ENCODE peak calls at places on chromosomes 4 and X, in seven cellular contexts. P is AG20443; X is adipocyte; K is T-helper 17 cell; C is A172; S is AG04450; E is activated naive CD8-positive, alpha-beta T cell treated with anti-CD3 and anti-CD28 coated beads, Interleukin-2, amount 50 U/mL, for 16 hours. I is an unnamed sample.

GRCh38 chrX:71640002-71640401 is 21.7 kb upstream of the CXCR3 start:
- DNase-seq in P (no peak), X (no peak), K (no peak), C (no peak), S (no peak), E (no peak), I (no peak)

GRCh38 chr4:113131146-113131545 is 81.7 kb downstream of the ANK2 start:
- DNase-seq in P (no peak), X (no peak), K (no peak), C (no peak), S (no peak), E (no peak), I (no peak)

GRCh38 chr4:168102403-168102802 is 10.1 kb downstream of the ANXA10 start:
- DNase-seq in P (no peak), X (no peak), K (no peak), C (no peak), S (no peak), E (no peak), I (no peak)

GRCh38 chrX:147741776-147742175 is 169.9 kb upstream of the FMR1 start:
- DNase-seq in P (no peak), X (no peak), K (no peak), C (no peak), S (no peak), E (no peak), I (no peak)

GRCh38 chrX:13140007-13140406 is 95.6 kb upstream of the FAM9C start:
- DNase-seq in P (no peak), X (no peak), K (no peak), C (no peak), S (no peak), E (no peak), I (no peak)

GRCh38 chr4:84855774-84856173 is 110.7 kb downstream of the WDFY3 start:
- DNase-seq in P (peak; percentile 13), X (no peak), K (no peak), C (no peak), S (no peak), E (no peak), I (no peak)

GRCh38 chr4:10442976-10443375 is 14.2 kb downstream of the ZNF518B start:
- DNase-seq in P (no peak), X (no peak), K (no peak), C (no peak), S (no peak), E (no peak), I (no peak)

GRCh38 chr4:169927280-169927679 is 98.9 kb downstream of the MFAP3L start:
- DNase-seq in P (no peak), X (no peak), K (no peak), C (no peak), S (no peak), E (no peak), I (no peak)

GRCh38 chr4:128177376-128177959 is 110.1 kb downstream of the PGRMC2 start:
- DNase-seq in P (no peak), X (peak; percentile 16), K (no peak), C (peak; percentile 35), S (no peak), E (no peak), I (no peak)

GRCh38 chr4:143307536-143307935 is 29.1 kb upstream of the GAB1 start:
- DNase-seq in P (no peak), X (no peak), K (no peak), C (no peak), S (no peak), E (no peak), I (no peak)

GRCh38 chrX:38192007-38192625 is 28.6 kb downstream of the SRPX start:
- DNase-seq in P (peak; percentile 21), X (peak; percentile 44), K (no peak), C (peak; percentile 22), S (no peak), E (no peak), I (no peak)

GRCh38 chr4:118834070-118834469 is 1.9 kb downstream of the SEC24D start:
- DNase-seq in P (no peak), X (peak; percentile 36), K (no peak), C (no peak), S (no peak), E (no peak), I (no peak)

GRCh38 chr4:121209171-121209570 is 45.0 kb upstream of the TNIP3 start:
- DNase-seq in P (no peak), X (no peak), K (no peak), C (no peak), S (no peak), E (no peak), I (no peak)

GRCh38 chrX:102840871-102841705 is 96.0 kb upstream of the RAB40AL start:
- DNase-seq in P (no peak), X (no peak), K (no peak), C (peak; percentile 1), S (no peak), E (no peak), I (no peak)

GRCh38 chrX:20029728-20030127 is 38.9 kb upstream of the BCLAF3 start:
- DNase-seq in P (no peak), X (no peak), K (no peak), C (no peak), S (no peak), E (no peak), I (no peak)

GRCh38 chr4:144557404-144557803 is 88.6 kb upstream of the HHIP start:
- DNase-seq in P (no peak), X (peak; percentile 50), K (no peak), C (no peak), S (no peak), E (no peak), I (no peak)

GRCh38 chrX:150482537-150483217 is 85.7 kb upstream of the MTM1 start:
- DNase-seq in P (peak; percentile 29), X (peak; percentile 44), K (no peak), C (peak; percentile 85), S (peak; percentile 11), E (peak; percentile 3), I (no peak)

GRCh38 chrX:103215037-103215767 is at the start of gene BEX4:
- DNase-seq in P (peak; percentile 81), X (peak; percentile 83), K (peak; percentile 69), C (no peak), S (no peak), E (peak; percentile 61), I (peak; percentile 71)

GRCh38 chr4:84901173-84901572 is 65.3 kb downstream of the WDFY3 start:
- DNase-seq in P (no peak), X (no peak), K (no peak), C (no peak), S (no peak), E (no peak), I (no peak)

GRCh38 chr4:128528793-128529553 is 241.4 kb upstream of the PGRMC2 start:
- DNase-seq in P (peak; percentile 89), X (peak; percentile 91), K (no peak), C (peak; percentile 98), S (peak; percentile 91), E (no peak), I (no peak)

GRCh38 chrX:2664497-2664896 is 26.6 kb upstream of the CD99 start:
- DNase-seq in P (peak; percentile 75), X (peak; percentile 25), K (no peak), C (no peak), S (peak; percentile 68), E (no peak), I (no peak)

GRCh38 chr4:15778742-15779231 is 659 bp downstream of the CD38 start:
- DNase-seq in P (peak; percentile 41), X (peak; percentile 25), K (peak; percentile 16), C (peak; percentile 5), S (no peak), E (no peak), I (peak; percentile 35)

GRCh38 chr4:121358473-121358872 is 22.3 kb downstream of the QRFPR start:
- DNase-seq in P (peak; percentile 14), X (peak; percentile 72), K (no peak), C (peak; percentile 68), S (no peak), E (no peak), I (no peak)

GRCh38 chr4:184273166-184274147 is 55.8 kb upstream of the ENPP6 start:
- DNase-seq in P (no peak), X (no peak), K (no peak), C (no peak), S (no peak), E (no peak), I (no peak)

GRCh38 chr4:169565606-169566351 is 46.6 kb downstream of the NEK1 start:
- DNase-seq in P (no peak), X (no peak), K (no peak), C (no peak), S (no peak), E (no peak), I (no peak)

GRCh38 chr4:150217192-150217591 is 138.9 kb downstream of the DCLK2 start:
- DNase-seq in P (peak; percentile 68), X (peak; percentile 71), K (no peak), C (peak; percentile 78), S (no peak), E (no peak), I (no peak)

GRCh38 chr4:142886566-142886965 is 40.5 kb upstream of the INPP4B start:
- DNase-seq in P (no peak), X (peak; percentile 78), K (no peak), C (no peak), S (no peak), E (no peak), I (no peak)

GRCh38 chr4:85127653-85128052 is 161.2 kb upstream of the WDFY3 start:
- DNase-seq in P (peak; percentile 67), X (peak; percentile 22), K (no peak), C (peak; percentile 38), S (no peak), E (no peak), I (no peak)

GRCh38 chr4:4860803-4861591 is 1.5 kb downstream of the MSX1 start:
- DNase-seq in P (peak; percentile 86), X (peak; percentile 67), K (no peak), C (peak; percentile 27), S (no peak), E (no peak), I (no peak)

GRCh38 chrX:105190252-105190853 is 30.1 kb downstream of the TEX13A start:
- DNase-seq in P (peak; percentile 6), X (peak; percentile 64), K (no peak), C (peak; percentile 0), S (no peak), E (no peak), I (no peak)

GRCh38 chr4:108172231-108172779 is 3.6 kb upstream of the LEF1 start:
- DNase-seq in P (no peak), X (no peak), K (peak; percentile 19), C (no peak), S (no peak), E (no peak), I (no peak)

GRCh38 chr4:55036405-55036804 is 89.0 kb downstream of the KDR start:
- DNase-seq in P (no peak), X (no peak), K (no peak), C (no peak), S (no peak), E (no peak), I (no peak)

GRCh38 chr4:151198748-151199147 is 78.2 kb upstream of the PRSS48 start:
- DNase-seq in P (peak; percentile 30), X (peak; percentile 60), K (no peak), C (no peak), S (no peak), E (no peak), I (no peak)

GRCh38 chr4:89123418-89123817 is 12.1 kb downstream of the TIGD2 start:
- DNase-seq in P (no peak), X (peak; percentile 15), K (no peak), C (peak; percentile 32), S (no peak), E (no peak), I (no peak)

GRCh38 chr4:54382623-54383022 is 153.5 kb downstream of the PDGFRA start:
- DNase-seq in P (no peak), X (no peak), K (no peak), C (no peak), S (no peak), E (no peak), I (no peak)

GRCh38 chr4:111961806-111962205 is 183.4 kb upstream of the FAM241A start:
- DNase-seq in P (peak; percentile 20), X (no peak), K (no peak), C (no peak), S (no peak), E (no peak), I (no peak)

GRCh38 chr4:10593130-10593529 is 91.4 kb downstream of the CLNK start:
- DNase-seq in P (no peak), X (no peak), K (no peak), C (no peak), S (no peak), E (no peak), I (no peak)

GRCh38 chr4:151801547-151802516 is 41.0 kb upstream of the GATB start:
- DNase-seq in P (peak; percentile 33), X (peak; percentile 74), K (peak; percentile 25), C (peak; percentile 60), S (peak; percentile 33), E (peak; percentile 17), I (peak; percentile 34)

I was measured in central memory CD8-positive, alpha-beta T cell.